ENCODE peak calls at places on chromosomes 2 and 18, in nine cellular contexts. T is NCI-H1436 treated with DMSO at 0.1 percent for 48 hours; X is GM23248; R is T-cell; E is activated CD8-positive, alpha-beta T cell treated with anti-CD3 and anti-CD28 coated beads for 36 hours; I is lower lobe of right lung; Q is lung; O is AG04450; H is H9. A is an unnamed sample.

GRCh38 chr2:75595541-75596395 is 35.0 kb upstream of the EVA1A start:
- DNase-seq in E (no peak), H (no peak), X (peak; percentile 88), T (no peak), O (peak; percentile 78), R (no peak), I (no peak), Q (no peak), A (no peak)

GRCh38 chr2:237934186-237934585 is 32.6 kb upstream of the UBE2F start:
- DNase-seq in R (no peak), I (no peak), X (no peak), E (no peak), O (no peak), T (no peak), Q (no peak), H (no peak), A (no peak)

GRCh38 chr2:152240559-152241231 is 65.1 kb upstream of the STAM2 start:
- DNase-seq in Q (no peak), O (no peak), R (no peak), T (no peak), X (peak; percentile 76), I (no peak), E (no peak), H (no peak), A (no peak)

GRCh38 chr2:170582747-170583463 is 132.2 kb upstream of the SP5 start:
- DNase-seq in R (no peak), H (peak; percentile 43), T (no peak), Q (no peak), X (no peak), I (no peak), O (no peak), E (no peak), A (no peak)

GRCh38 chr2:46936566-46936965 is 21.0 kb upstream of the MCFD2 start:
- DNase-seq in T (no peak), I (no peak), R (no peak), O (no peak), X (no peak), H (no peak), E (no peak), Q (no peak), A (no peak)

GRCh38 chr2:119126650-119127049 is 31.9 kb downstream of the C1QL2 start:
- DNase-seq in H (peak; percentile 95), X (peak; percentile 45), R (no peak), E (peak; percentile 46), Q (no peak), I (peak; percentile 66), O (no peak), T (no peak), A (no peak)

GRCh38 chr2:165239826-165240618 is 808 bp downstream of the SCN2A start:
- DNase-seq in X (no peak), O (no peak), Q (no peak), H (no peak), I (no peak), R (no peak), E (no peak), T (no peak), A (no peak)

GRCh38 chr2:215314896-215315295 is 3.0 kb downstream of the ATIC start:
- DNase-seq in Q (no peak), X (no peak), O (no peak), E (no peak), H (no peak), T (no peak), I (no peak), R (no peak), A (no peak)

GRCh38 chr18:32548688-32549087 is 78.0 kb upstream of the GAREM1 start:
- DNase-seq in X (no peak), I (no peak), E (no peak), T (peak; percentile 83), H (peak; percentile 46), R (no peak), O (no peak), Q (no peak), A (no peak)

GRCh38 chr2:175282300-175282699 is 100.8 kb upstream of the ATP5MC3 start:
- DNase-seq in E (no peak), X (peak; percentile 69), H (no peak), I (no peak), R (no peak), O (no peak), Q (no peak), T (peak; percentile 66), A (no peak)

GRCh38 chr2:226644342-226644957 is 155.2 kb downstream of the IRS1 start:
- DNase-seq in R (no peak), E (no peak), H (no peak), Q (no peak), X (peak; percentile 88), O (peak; percentile 36), I (no peak), T (no peak), A (peak; percentile 53)

GRCh38 chr2:12051831-12052230 is 305.4 kb downstream of the LPIN1 start:
- DNase-seq in E (no peak), Q (no peak), O (peak; percentile 57), I (no peak), T (no peak), H (no peak), R (no peak), X (peak; percentile 72), A (no peak)

GRCh38 chr18:65365245-65365955 is 385.4 kb upstream of the CDH7 start:
- DNase-seq in E (no peak), X (no peak), T (no peak), R (no peak), H (no peak), O (no peak), I (no peak), Q (no peak), A (no peak)

GRCh38 chr2:41109744-41110143 is 657.9 kb upstream of the SLC8A1 start:
- DNase-seq in T (no peak), X (no peak), I (no peak), O (no peak), Q (no peak), E (no peak), H (no peak), R (no peak), A (no peak)

GRCh38 chr2:72024451-72025175 is 123.0 kb downstream of the CYP26B1 start:
- DNase-seq in E (no peak), I (no peak), H (peak; percentile 22), X (no peak), Q (no peak), T (no peak), R (no peak), O (no peak), A (peak; percentile 30)

GRCh38 chr2:60556441-60556997 is 3.1 kb upstream of the BCL11A start:
- DNase-seq in Q (no peak), X (no peak), O (no peak), R (no peak), T (no peak), E (peak; percentile 30), H (no peak), I (no peak), A (no peak)

GRCh38 chr2:46841621-46842020 is 74.0 kb downstream of the MCFD2 start:
- DNase-seq in T (no peak), E (no peak), Q (no peak), I (no peak), R (no peak), O (no peak), X (no peak), H (no peak), A (no peak)

GRCh38 chr2:169106125-169106524 is 36.8 kb downstream of the DHRS9 start:
- DNase-seq in Q (no peak), R (no peak), T (no peak), E (no peak), I (no peak), O (no peak), H (no peak), X (no peak), A (no peak)

GRCh38 chr2:53302455-53302854 is 465.1 kb upstream of the CHAC2 start:
- DNase-seq in E (no peak), R (no peak), Q (no peak), O (no peak), T (no peak), H (no peak), I (no peak), X (no peak), A (no peak)

GRCh38 chr2:235659767-235660322 is 166.0 kb downstream of the AGAP1 start:
- DNase-seq in R (no peak), X (peak; percentile 95), E (peak; percentile 12), O (peak; percentile 66), I (no peak), T (no peak), Q (no peak), H (no peak), A (no peak)

GRCh38 chr2:240529344-240529999 is 28.3 kb downstream of the ANKMY1 start:
- DNase-seq in Q (no peak), O (no peak), T (no peak), R (no peak), H (no peak), E (no peak), I (no peak), X (no peak), A (peak; percentile 35)

GRCh38 chr2:70890469-70891065 is 45.1 kb upstream of the ATP6V1B1 start:
- DNase-seq in I (no peak), E (no peak), R (no peak), Q (no peak), X (no peak), H (no peak), O (no peak), T (no peak), A (no peak)

GRCh38 chr2:147760984-147761383 is 83.8 kb upstream of the ACVR2A start:
- DNase-seq in E (no peak), Q (no peak), H (no peak), R (no peak), X (peak; percentile 18), O (no peak), I (no peak), T (no peak), A (no peak)